ENCODE peak calls at places on chromosomes 11 and 22, in eight cellular contexts. N is HCT116, M is PC-3, T is hepatocyte, I is SK-N-SH, X is GM23248, J is neural progenitor cell, O is GM23338. P is an unnamed sample.

GRCh38 chr22:49691256-49691655 is 136.4 kb downstream of the BRD1 start:
- DNase-seq in X (no peak), O (no peak), J (no peak), I (no peak), M (no peak), N (no peak), T (no peak), P (no peak)

GRCh38 chr11:75201771-75202170 is 38.8 kb upstream of the TPBGL start:
- DNase-seq in N (no peak), M (no peak), T (no peak), X (no peak), I (no peak), J (no peak), O (peak), P (no peak)

GRCh38 chr11:2400761-2401435 is 348 bp downstream of the TSSC4 start:
- DNase-seq in T (no peak), J (peak), N (no peak), O (no peak), M (no peak), X (peak), I (no peak), P (no peak)

GRCh38 chr11:94048310-94048709 is 27.2 kb downstream of the HEPHL1 start:
- DNase-seq in O (no peak), I (no peak), X (no peak), T (no peak), J (no peak), M (no peak), N (no peak), P (no peak)

GRCh38 chr11:36475192-36475591 is 34.9 kb downstream of the TRAF6 start:
- DNase-seq in O (no peak), I (no peak), T (no peak), J (no peak), X (peak), M (no peak), N (no peak), P (no peak)

GRCh38 chr11:6557761-6558674 is 45.4 kb downstream of the RRP8 start:
- DNase-seq in X (no peak), M (no peak), I (no peak), T (no peak), N (no peak), O (no peak), J (no peak), P (no peak)

GRCh38 chr11:61908730-61909622 is 8.4 kb downstream of the RAB3IL1 start:
- DNase-seq in T (peak), I (no peak), N (no peak), O (peak), X (no peak), J (peak), M (no peak), P (peak)

GRCh38 chr22:27046126-27046525 is 388.7 kb downstream of the MIAT start:
- DNase-seq in O (no peak), X (no peak), N (no peak), T (no peak), M (no peak), J (no peak), I (peak), P (no peak)

GRCh38 chr11:117313828-117314768 is 2.0 kb downstream of the BACE1 start:
- DNase-seq in J (no peak), I (no peak), N (no peak), X (no peak), T (no peak), O (no peak), M (no peak), P (no peak)

GRCh38 chr11:72225411-72225951 is 914 bp downstream of the INPPL1 start:
- DNase-seq in O (peak), J (peak), I (peak), T (peak), X (peak), M (peak), N (no peak), P (no peak)

GRCh38 chr11:128914216-128915147 is 23.3 kb downstream of the KCNJ5 start:
- DNase-seq in T (no peak), N (no peak), I (no peak), J (no peak), M (no peak), O (no peak), X (no peak), P (no peak)

GRCh38 chr22:27719535-27720227 is 81.9 kb downstream of the MN1 start:
- DNase-seq in N (no peak), M (no peak), X (peak), T (no peak), I (no peak), O (peak), J (no peak), P (no peak)

GRCh38 chr11:72227316-72228228 is 3.0 kb downstream of the INPPL1 start:
- DNase-seq in J (no peak), N (no peak), X (peak), M (peak), O (no peak), I (no peak), T (peak), P (no peak)

GRCh38 chr11:17352925-17353227 is 1.3 kb downstream of the NCR3LG1 start:
- DNase-seq in M (peak), N (no peak), T (peak), J (peak), I (peak), O (peak), X (peak), P (peak)

GRCh38 chr11:14967581-14968214 is 4.5 kb downstream of the CALCA start:
- DNase-seq in O (no peak), X (no peak), M (no peak), N (no peak), T (no peak), J (no peak), I (no peak), P (no peak)

GRCh38 chr11:72236774-72237111 is 7.2 kb downstream of the PHOX2A start:
- DNase-seq in J (no peak), T (no peak), N (no peak), M (no peak), O (no peak), I (no peak), X (no peak), P (no peak)

GRCh38 chr11:93741882-93742226 is 382 bp downstream of the C11orf54 start:
- DNase-seq in J (peak), O (peak), M (peak), X (peak), I (no peak), N (no peak), T (peak), P (peak)

GRCh38 chr11:62556872-62557631 is 10.4 kb upstream of the AHNAK start:
- DNase-seq in M (peak), I (no peak), N (no peak), T (no peak), J (no peak), X (peak), O (no peak), P (peak)

GRCh38 chr11:123413636-123414035 is 16.4 kb upstream of the GRAMD1B start:
- DNase-seq in N (no peak), T (peak), M (no peak), I (no peak), X (peak), J (no peak), O (no peak), P (no peak)

GRCh38 chr11:74546752-74547151 is 45.6 kb upstream of the POLD3 start:
- DNase-seq in J (no peak), N (no peak), M (peak), T (peak), O (no peak), X (no peak), I (no peak), P (no peak)

GRCh38 chr11:35943761-35944502 is at the start of gene LDLRAD3:
- DNase-seq in T (peak), J (peak), I (peak), X (peak), M (peak), O (peak), N (peak), P (peak)

GRCh38 chr22:43078522-43078921 is 10.7 kb downstream of the TTLL1 start:
- DNase-seq in O (no peak), N (no peak), X (no peak), I (no peak), J (no peak), M (no peak), T (peak), P (no peak)

GRCh38 chr11:63010934-63011439 is 4.7 kb downstream of the SLC22A8 start:
- DNase-seq in J (no peak), X (no peak), T (no peak), O (no peak), I (no peak), N (no peak), M (no peak), P (no peak)

GRCh38 chr11:57515332-57516060 is at the start of gene SLC43A1:
- DNase-seq in M (peak), X (peak), O (peak), T (peak), N (no peak), J (peak), I (peak), P (peak)

GRCh38 chr11:121435132-121435531 is 17.0 kb upstream of the SORL1 start:
- DNase-seq in O (no peak), I (no peak), X (no peak), N (no peak), J (no peak), T (no peak), M (no peak), P (no peak)

GRCh38 chr11:60500276-60500935 is 7.8 kb downstream of the MS4A12 start:
- DNase-seq in I (no peak), N (no peak), X (peak), O (peak), T (no peak), M (no peak), J (peak), P (no peak)

GRCh38 chr11:77705195-77705876 is 67.7 kb upstream of the CLNS1A start:
- DNase-seq in M (peak), T (peak), J (no peak), X (peak), N (peak), O (peak), I (no peak), P (no peak)

GRCh38 chr11:111793863-111794262 is 27.7 kb upstream of the PPP2R1B start:
- DNase-seq in N (no peak), I (peak), M (peak), O (no peak), X (peak), J (no peak), T (no peak), P (no peak)

GRCh38 chr11:15300282-15300681 is 185.6 kb downstream of the INSC start:
- DNase-seq in N (no peak), I (no peak), T (no peak), O (no peak), M (no peak), X (no peak), J (no peak), P (no peak)

GRCh38 chr11:46345881-46346484 is 1.3 kb upstream of the DGKZ start:
- DNase-seq in T (no peak), O (no peak), J (no peak), I (no peak), X (no peak), M (no peak), N (no peak), P (no peak)
- H3K4me3 ChIP-seq in T (no peak), O (peak), J (no peak), I (no peak), X (no peak), M (no peak), N (no peak), P (no peak)

DNA sequence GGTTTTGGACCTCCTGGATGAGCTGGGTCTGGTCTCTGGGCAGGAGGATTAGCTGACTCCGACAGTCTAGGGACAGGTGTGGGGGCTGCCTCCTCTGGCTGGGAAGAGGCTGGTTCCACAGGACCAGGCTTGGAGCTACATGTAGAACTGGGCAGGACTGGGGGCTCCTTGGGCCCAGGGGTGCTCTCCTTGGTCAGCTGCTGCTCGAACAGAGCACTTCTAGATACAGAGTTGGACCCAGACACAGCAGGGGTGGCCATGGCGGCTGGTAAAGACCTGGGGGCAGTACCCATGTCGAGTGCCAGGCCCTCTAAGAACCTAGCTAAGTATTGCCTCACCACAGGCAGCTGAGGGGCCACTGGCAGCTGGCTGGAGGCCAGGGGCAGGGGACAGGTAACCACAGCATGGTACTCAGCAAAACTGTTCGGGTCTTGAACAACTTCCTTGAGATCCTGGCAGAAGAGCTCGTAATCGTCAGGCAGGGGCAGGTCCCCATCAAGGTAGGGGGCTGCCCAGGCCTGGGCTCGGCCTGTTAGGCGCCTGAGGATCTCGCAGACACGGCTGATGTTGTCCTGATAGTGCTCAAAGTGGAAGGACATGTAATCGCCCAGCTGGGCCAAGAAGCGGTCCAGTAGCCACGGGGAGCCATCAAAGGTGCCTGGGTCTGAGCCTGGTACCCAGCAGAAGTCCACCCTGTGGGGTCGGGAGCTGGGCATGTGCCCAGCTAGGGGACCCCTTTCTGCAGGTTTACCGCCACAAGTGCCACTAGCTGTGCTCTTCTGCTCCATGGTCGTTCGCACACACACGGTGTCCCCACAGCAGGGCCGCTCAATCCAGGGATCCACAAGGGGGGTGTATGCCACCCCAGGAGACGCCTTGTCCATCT is 3.1 kb downstream of the GNB1L start:
- DNase-seq in M (no peak), I (no peak), T (peak), X (no peak), N (no peak), O (no peak), J (no peak), P (no peak)
- TF ChIP-seq EZH2phosphoT487 in M (no peak), I (no peak), T (no peak), X (no peak), N (no peak), O (no peak), J (no peak), P (no peak)

GRCh38 chr11:73310661-73311393 is 2.8 kb downstream of the ARHGEF17 start:
- DNase-seq in T (no peak), J (no peak), N (no peak), I (no peak), X (no peak), O (no peak), M (no peak), P (no peak)
- H3K4me3 ChIP-seq in T (no peak), J (no peak), N (no peak), I (peak), X (peak), O (no peak), M (no peak), P (no peak)

GRCh38 chr11:70522613-70523311 is 124.4 kb downstream of the CTTN start:
- DNase-seq in N (no peak), T (no peak), I (peak), X (no peak), O (no peak), J (peak), M (no peak), P (peak)
- TF ChIP-seq EZH2phosphoT487 in N (no peak), T (no peak), I (no peak), X (no peak), O (no peak), J (no peak), M (no peak), P (no peak)

GRCh38 chr11:101129203-101129943 is at the start of gene PGR:
- DNase-seq in J (peak), M (no peak), N (no peak), X (peak), O (peak), T (peak), I (peak), P (no peak)

GRCh38 chr11:101127699-101128570 is 1.7 kb downstream of the PGR start:
- DNase-seq in O (peak), J (peak), X (peak), I (peak), T (peak), N (no peak), M (no peak), P (no peak)

GRCh38 chr11:101126551-101127347 is 2.9 kb downstream of the PGR start:
- DNase-seq in M (no peak), J (peak), T (peak), I (no peak), O (peak), N (no peak), X (peak), P (peak)

GRCh38 chr11:101128571-101129202 is 926 bp downstream of the PGR start:
- DNase-seq in I (peak), J (peak), X (no peak), M (no peak), N (no peak), T (peak), O (peak), P (no peak)

DNA sequence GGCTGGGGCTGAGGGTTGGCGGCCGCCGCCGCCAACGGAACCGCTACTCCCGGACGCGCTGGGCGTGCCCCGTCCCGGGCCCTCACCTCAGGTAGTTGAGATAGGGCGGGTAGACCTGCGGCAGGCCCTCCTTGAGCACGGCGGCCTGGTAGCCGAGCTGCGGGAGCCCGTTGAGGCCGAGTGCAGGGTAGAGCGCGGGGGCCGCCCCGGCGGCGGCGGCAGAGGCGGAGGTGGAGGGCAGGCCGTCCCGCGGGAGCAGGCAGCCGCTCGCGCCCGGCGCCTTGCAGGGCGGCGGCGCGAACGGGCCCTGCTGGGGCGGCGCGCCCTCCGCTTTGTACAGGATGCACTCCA is 2.3 kb downstream of the PGR start:
- DNase-seq in X (peak), N (no peak), O (peak), M (no peak), I (no peak), J (peak), T (peak), P (peak)
- H3K4me3 ChIP-seq in X (peak), N (no peak), O (peak), M (no peak), I (peak), J (peak), T (peak), P (peak)

DNA sequence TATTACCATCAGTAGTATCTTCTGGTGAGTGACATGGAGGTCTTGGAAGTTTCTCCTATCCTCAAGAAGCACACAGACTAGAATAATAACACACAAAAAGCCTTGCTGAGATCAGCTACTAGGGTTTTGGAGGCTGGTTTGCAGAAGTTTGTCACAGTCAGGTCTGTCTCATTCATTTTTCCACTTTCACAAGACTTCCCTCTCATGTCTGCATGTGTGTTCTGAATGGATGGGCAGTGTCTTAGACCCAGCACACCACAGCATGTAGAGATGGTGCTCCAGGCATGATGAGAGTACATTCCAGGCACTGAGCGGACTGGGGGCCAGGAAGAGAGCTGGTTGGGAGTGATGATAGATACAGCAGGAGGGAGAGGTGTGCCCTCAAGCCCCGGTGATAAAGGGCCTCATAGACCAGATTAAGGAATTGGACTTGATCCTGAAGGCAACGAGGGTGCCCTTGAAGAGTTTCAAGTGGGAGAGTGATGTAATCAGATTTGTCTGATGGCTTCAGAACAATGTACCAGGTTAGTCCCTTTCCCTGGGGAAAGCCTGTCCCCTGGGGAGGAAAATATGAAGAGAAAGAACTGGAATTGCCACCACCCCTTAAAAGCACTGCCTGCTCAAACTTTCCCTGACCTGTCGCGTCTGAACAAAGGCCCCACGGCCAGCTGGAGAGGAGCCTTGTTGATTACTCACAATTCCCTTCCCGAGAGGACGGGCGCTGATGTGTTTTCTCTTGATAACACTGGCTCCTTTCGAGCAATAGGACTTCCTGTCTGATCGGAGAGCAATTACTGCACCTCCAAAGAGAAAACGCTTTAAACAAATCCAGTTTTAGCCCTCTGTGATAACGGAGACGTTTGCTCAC is 45.1 kb upstream of the LMO2 start:
- DNase-seq in M (no peak), T (peak), N (no peak), O (no peak), X (peak), I (no peak), J (no peak), P (no peak)
- TF ChIP-seq EZH2phosphoT487 in M (no peak), T (no peak), N (no peak), O (no peak), X (no peak), I (no peak), J (no peak), P (no peak)

GRCh38 chr11:64856382-64857227 is 12.2 kb upstream of the CDC42BPG start:
- DNase-seq in N (peak), X (peak), O (no peak), M (peak), J (no peak), T (peak), I (no peak), P (no peak)

GRCh38 chr11:64854534-64855502 is 10.4 kb upstream of the CDC42BPG start:
- DNase-seq in M (peak), T (peak), X (peak), O (no peak), N (peak), J (no peak), I (no peak), P (no peak)

GRCh38 chr11:64854157-64854533 is 9.7 kb upstream of the CDC42BPG start:
- DNase-seq in N (no peak), I (no peak), X (no peak), T (no peak), O (no peak), M (no peak), J (no peak), P (no peak)

GRCh38 chr11:64857485-64857884 is 13.0 kb upstream of the CDC42BPG start:
- DNase-seq in I (no peak), N (no peak), T (no peak), O (no peak), M (no peak), X (no peak), J (no peak), P (no peak)

DNA sequence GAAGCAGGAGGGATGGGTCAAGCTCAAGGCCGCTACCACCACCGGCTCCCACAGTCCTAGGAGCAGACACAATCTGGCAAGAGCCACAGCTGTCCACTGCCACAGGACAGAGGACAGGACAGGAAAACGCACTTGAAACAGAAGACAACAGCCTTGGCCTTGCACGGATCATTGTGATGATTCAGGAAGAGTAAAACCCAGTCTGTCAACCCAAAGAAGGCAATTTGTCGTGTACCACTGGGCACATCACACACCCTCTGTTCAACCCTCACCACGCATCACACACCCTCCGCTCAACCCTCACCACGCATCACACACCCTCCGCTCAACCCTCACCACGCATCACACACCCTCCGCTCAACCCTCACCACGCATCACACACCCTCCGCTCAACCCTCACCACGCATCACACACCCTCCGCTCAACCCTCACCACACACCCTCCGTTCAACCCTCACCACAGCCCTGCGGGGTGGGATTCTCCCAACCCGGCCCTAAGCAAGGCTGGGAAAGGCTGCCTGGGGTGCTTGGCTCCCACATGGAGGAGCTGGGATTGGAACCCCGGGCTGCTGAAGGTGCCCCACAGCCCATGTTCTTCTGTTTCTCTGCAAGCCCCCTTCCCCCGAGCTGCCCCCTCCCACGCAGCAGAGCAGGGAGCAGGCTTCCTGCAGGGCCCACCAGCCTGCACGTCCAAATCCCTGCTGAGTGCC is 11.3 kb upstream of the CDC42BPG start:
- DNase-seq in I (no peak), M (no peak), O (no peak), N (no peak), J (no peak), X (peak), T (no peak), P (no peak)
- H3K4me3 ChIP-seq in I (no peak), M (no peak), O (no peak), N (no peak), J (no peak), X (peak), T (no peak), P (no peak)